ENCODE peak calls at places on chromosomes 3 and 15, in ten cellular contexts. N, A, Q, W, L, E, K, I, J and O are unnamed samples.

GRCh38 chr15:40244961-40245523 is 6.2 kb downstream of the PAK6 start:
- DNase-seq in N (no peak), A (no peak), Q (no peak), W (no peak), L (no peak), E (no peak), K (peak), I (no peak), J (peak), O (no peak)

GRCh38 chr3:133570139-133570936 is 3.1 kb upstream of the CDV3 start:
- DNase-seq in N (no peak), A (peak), Q (no peak), W (no peak), L (no peak), E (no peak), K (peak), I (no peak), J (no peak), O (no peak)

GRCh38 chr15:31551323-31551722 is 224.7 kb downstream of the KLF13 start:
- DNase-seq in N (no peak), A (no peak), Q (no peak), W (no peak), L (no peak), E (no peak), K (no peak), I (peak), J (no peak), O (no peak)

GRCh38 chr15:49273734-49274318 is 103.8 kb downstream of the GALK2 start:
- DNase-seq in N (no peak), A (no peak), Q (no peak), W (no peak), L (no peak), E (no peak), K (no peak), I (no peak), J (no peak), O (no peak)

GRCh38 chr3:137050281-137050680 is 92.5 kb downstream of the IL20RB start:
- DNase-seq in N (no peak), A (no peak), Q (no peak), W (no peak), L (no peak), E (no peak), K (no peak), I (no peak), J (no peak), O (no peak)

GRCh38 chr3:172622916-172623700 is 87.8 kb downstream of the NCEH1 start:
- DNase-seq in N (peak), A (peak), Q (peak), W (peak), L (no peak), E (no peak), K (peak), I (peak), J (no peak), O (peak)

GRCh38 chr3:21216598-21216997 is 534.4 kb downstream of the ZNF385D start:
- DNase-seq in N (no peak), A (no peak), Q (no peak), W (no peak), L (no peak), E (no peak), K (no peak), I (no peak), J (no peak), O (peak)

GRCh38 chr3:187368251-187368733 is at the start of gene RTP4:
- DNase-seq in N (peak), A (peak), Q (peak), W (peak), L (no peak), E (no peak), K (peak), I (peak), J (no peak), O (no peak)

GRCh38 chr3:191269289-191270085 is 59.7 kb upstream of the CCDC50 start:
- DNase-seq in N (no peak), A (no peak), Q (no peak), W (no peak), L (no peak), E (no peak), K (no peak), I (no peak), J (no peak), O (no peak)

GRCh38 chr3:187913617-187914033 is 168.4 kb upstream of the BCL6 start:
- DNase-seq in N (no peak), A (peak), Q (no peak), W (no peak), L (no peak), E (no peak), K (no peak), I (no peak), J (no peak), O (no peak)